ENCODE peak calls at places on chromosomes 2 and 18, in nine cellular contexts. C is breast epithelium, Y is A549, X is K562, H is tibial nerve, L is H1, P is transverse colon, F is IMR-90, M is GM12878. E is an unnamed sample.

GRCh38 chr2:112053917-112054846 is 887 bp upstream of the TMEM87B start:
- DNase-seq in C (peak), F (peak), P (peak), H (peak), X (peak), L (peak), M (peak), Y (peak), E (peak)

GRCh38 chr2:46297546-46298271 is 502 bp downstream of the EPAS1 start:
- DNase-seq in F (no peak), H (no peak), X (peak), L (peak), C (peak), Y (peak), M (no peak), P (peak), E (peak)

GRCh38 chr2:11692966-11693521 is 23.0 kb upstream of the NTSR2 start:
- DNase-seq in Y (peak), P (peak), F (peak), M (no peak), C (peak), H (peak), L (peak), X (peak), E (no peak)

GRCh38 chr2:133264951-133265949 is 303.0 kb downstream of the NCKAP5 start:
- DNase-seq in C (no peak), P (peak), F (no peak), M (no peak), Y (peak), L (peak), X (no peak), H (no peak), E (no peak)

GRCh38 chr2:139825726-139826125 is 1045.5 kb upstream of the NXPH2 start:
- DNase-seq in C (no peak), L (no peak), X (no peak), Y (no peak), F (no peak), M (no peak), P (no peak), H (no peak), E (no peak)

GRCh38 chr2:60100034-60100433 is 453.4 kb downstream of the BCL11A start:
- DNase-seq in P (no peak), L (no peak), F (no peak), Y (no peak), C (no peak), M (no peak), H (no peak), X (no peak), E (no peak)

GRCh38 chr2:96868555-96869280 is 1.2 kb downstream of the SEMA4C start:
- DNase-seq in H (peak), M (peak), Y (peak), L (peak), F (peak), X (peak), P (peak), C (peak), E (peak)

GRCh38 chr2:3180082-3180908 is 197.3 kb downstream of the EIPR1 start:
- DNase-seq in M (no peak), P (no peak), H (no peak), C (no peak), F (no peak), Y (no peak), X (no peak), L (no peak), E (no peak)

GRCh38 chr2:233354500-233354924 is 218 bp downstream of the DGKD start:
- DNase-seq in M (no peak), P (no peak), H (no peak), L (no peak), F (no peak), C (no peak), X (no peak), Y (no peak), E (no peak)

GRCh38 chr2:236061497-236061896 is 106.7 kb downstream of the GBX2 start:
- DNase-seq in C (no peak), P (no peak), L (no peak), F (no peak), X (no peak), M (no peak), Y (no peak), H (no peak), E (no peak)

GRCh38 chr2:42169869-42170465 is 814 bp downstream of the EML4 start:
- DNase-seq in X (peak), M (no peak), P (no peak), H (no peak), F (peak), L (no peak), Y (no peak), C (no peak), E (no peak)

GRCh38 chr2:180742809-180743208 is 237.6 kb upstream of the UBE2E3 start:
- DNase-seq in F (peak), C (no peak), Y (peak), H (no peak), P (no peak), L (no peak), M (no peak), X (no peak), E (no peak)

GRCh38 chr2:29878898-29879297 is 42.5 kb downstream of the ALK start:
- DNase-seq in C (peak), L (no peak), Y (peak), X (no peak), F (no peak), H (no peak), P (no peak), M (no peak), E (no peak)

GRCh38 chr2:160440888-160441287 is 52.7 kb downstream of the RBMS1 start:
- DNase-seq in F (no peak), C (no peak), X (no peak), L (no peak), P (no peak), H (no peak), Y (no peak), M (no peak), E (no peak)

GRCh38 chr2:197889041-197889440 is 84.6 kb downstream of the PLCL1 start:
- DNase-seq in P (no peak), C (no peak), X (peak), F (peak), Y (no peak), L (no peak), M (peak), H (no peak), E (no peak)

GRCh38 chr18:31721596-31721995 is 37.2 kb upstream of the B4GALT6 start:
- DNase-seq in Y (no peak), L (no peak), P (no peak), F (no peak), C (no peak), X (no peak), M (no peak), H (no peak), E (no peak)

GRCh38 chr2:129923265-129924141 is 56.0 kb upstream of the RAB6C start:
- DNase-seq in Y (no peak), H (no peak), F (peak), L (peak), P (no peak), X (peak), M (no peak), C (no peak), E (no peak)

GRCh38 chr2:33712674-33713073 is 113.6 kb upstream of the FAM98A start:
- DNase-seq in P (no peak), C (no peak), X (no peak), Y (no peak), M (no peak), F (no peak), L (no peak), H (no peak), E (no peak)

GRCh38 chr18:45559258-45559657 is 56.0 kb upstream of the SLC14A2 start:
- DNase-seq in P (no peak), Y (no peak), L (no peak), C (no peak), X (no peak), H (no peak), F (no peak), M (no peak), E (no peak)

GRCh38 chr2:60852282-60852860 is 29.0 kb upstream of the REL start:
- DNase-seq in H (no peak), X (no peak), P (no peak), C (no peak), M (no peak), F (no peak), Y (no peak), L (no peak), E (no peak)

GRCh38 chr2:9765611-9766531 is 77.4 kb upstream of the TAF1B start:
- DNase-seq in C (peak), X (no peak), Y (no peak), M (no peak), P (peak), F (no peak), L (no peak), H (no peak), E (no peak)

GRCh38 chr2:159776321-159776720 is 21.7 kb downstream of the CD302 start:
- DNase-seq in P (no peak), H (no peak), F (no peak), C (no peak), X (no peak), M (no peak), L (no peak), Y (no peak), E (no peak)

GRCh38 chr2:62032096-62032495 is 126.6 kb downstream of the COMMD1 start:
- DNase-seq in L (no peak), X (no peak), H (no peak), P (no peak), F (no peak), Y (no peak), M (no peak), C (no peak), E (no peak)

GRCh38 chr2:10355471-10356458 is 53.1 kb downstream of the HPCAL1 start:
- DNase-seq in C (no peak), Y (no peak), X (no peak), M (no peak), F (no peak), P (no peak), L (no peak), H (no peak), E (no peak)

GRCh38 chr2:46503686-46504085 is 24.3 kb downstream of the TMEM247 start:
- DNase-seq in Y (no peak), C (no peak), H (no peak), P (no peak), X (no peak), F (no peak), M (no peak), L (no peak), E (no peak)

GRCh38 chr2:144999040-144999875 is 479.3 kb upstream of the ZEB2 start:
- DNase-seq in Y (no peak), X (no peak), C (no peak), M (no peak), P (no peak), F (no peak), L (no peak), H (no peak), E (no peak)
- TF ChIP-seq POLR2A in Y (no peak), X (no peak), C (no peak), M (no peak), P (no peak), F (no peak), L (no peak), H (no peak), E (no peak)

GRCh38 chr2:24046930-24047702 is at the start of gene WDCP:
- DNase-seq in L (peak), Y (peak), F (peak), P (peak), X (peak), C (peak), M (peak), H (peak), E (peak)
- TF ChIP-seq POLR2A in L (peak), Y (peak), F (peak), P (peak), X (peak), C (no peak), M (peak), H (no peak), E (peak)

GRCh38 chr2:165952600-165953210 is 871 bp downstream of the TTC21B start:
- DNase-seq in M (no peak), F (peak), L (no peak), H (no peak), Y (no peak), C (no peak), P (no peak), X (peak), E (no peak)

GRCh38 chr2:165953306-165953654 is 296 bp downstream of the TTC21B start:
- DNase-seq in H (no peak), P (no peak), X (no peak), Y (no peak), L (no peak), M (no peak), F (no peak), C (no peak), E (no peak)

GRCh38 chr2:165957030-165957675 is 3.6 kb upstream of the TTC21B start:
- DNase-seq in C (no peak), M (no peak), L (no peak), P (no peak), F (no peak), Y (no peak), H (no peak), X (no peak), E (no peak)

GRCh38 chr2:165952085-165952484 is 1.5 kb downstream of the TTC21B start:
- DNase-seq in P (no peak), M (no peak), C (no peak), H (no peak), X (peak), F (no peak), Y (no peak), L (no peak), E (no peak)

GRCh38 chr2:165953655-165954606 is at the start of gene TTC21B:
- DNase-seq in P (peak), Y (peak), X (peak), L (peak), H (peak), M (peak), F (peak), C (peak), E (peak)
- TF ChIP-seq POLR2A in P (peak), Y (peak), X (peak), L (peak), H (peak), M (peak), F (peak), C (peak), E (peak)

GRCh38 chr2:120357768-120358167 is 11.8 kb downstream of the INHBB start:
- DNase-seq in L (no peak), F (no peak), M (no peak), X (no peak), C (no peak), Y (no peak), H (no peak), P (no peak), E (no peak)
- TF ChIP-seq POLR2A in L (no peak), F (no peak), M (no peak), X (no peak), C (no peak), Y (no peak), H (no peak), P (no peak), E (no peak)

E was measured in H54.